ENCODE peak calls at places on chromosome 1, in eight cellular contexts. U, X, J, H, F, D, C and Y are unnamed samples.

GRCh38 chr1:246961939-246962373 is 30.2 kb upstream of the AHCTF1 start:
- DNase-seq in D (no peak), F (no peak), J (no peak), H (no peak), C (no peak), U (peak; percentile 14), X (peak; percentile 69), Y (no peak)

GRCh38 chr1:54298284-54299033 is 98.5 kb downstream of the MRPL37 start:
- DNase-seq in D (no peak), C (peak; percentile 10), X (no peak), J (no peak), U (no peak), F (no peak), H (no peak), Y (peak; percentile 33)

GRCh38 chr1:30033276-30034104 is 689.9 kb downstream of the MATN1 start:
- DNase-seq in U (no peak), D (peak; percentile 33), J (no peak), H (no peak), C (no peak), F (no peak), X (no peak), Y (no peak)

GRCh38 chr1:234467821-234468220 is 11.2 kb downstream of the TARBP1 start:
- DNase-seq in D (no peak), H (no peak), F (no peak), U (no peak), X (no peak), J (no peak), C (no peak), Y (no peak)

GRCh38 chr1:1550591-1551432 is 10.4 kb upstream of the TMEM240 start:
- DNase-seq in J (no peak), D (peak; percentile 77), C (peak; percentile 42), U (peak; percentile 61), X (no peak), F (no peak), H (no peak), Y (no peak)

GRCh38 chr1:154860154-154860870 is 9.8 kb downstream of the KCNN3 start:
- DNase-seq in F (no peak), D (no peak), X (no peak), H (no peak), U (no peak), C (no peak), J (peak; percentile 96), Y (no peak)

GRCh38 chr1:34529935-34530859 is 224.7 kb upstream of the GJB5 start:
- DNase-seq in D (no peak), C (no peak), F (no peak), X (no peak), J (no peak), U (no peak), H (no peak), Y (no peak)

GRCh38 chr1:15236226-15237145 is 10.5 kb upstream of the FHAD1 start:
- DNase-seq in C (no peak), X (no peak), U (no peak), D (peak; percentile 64), H (no peak), F (no peak), J (no peak), Y (no peak)

GRCh38 chr1:160219062-160219929 is 14.1 kb downstream of the PEA15 start:
- DNase-seq in C (peak; percentile 70), U (peak; percentile 80), D (peak; percentile 82), H (peak; percentile 10), F (peak; percentile 55), X (peak; percentile 81), J (no peak), Y (no peak)

GRCh38 chr1:26696645-26697440 is 1.0 kb downstream of the ARID1A start:
- DNase-seq in U (no peak), C (no peak), F (no peak), H (no peak), D (peak; percentile 64), X (peak; percentile 79), J (peak; percentile 72), Y (peak; percentile 87)

GRCh38 chr1:215459136-215459535 is 108.0 kb upstream of the KCTD3 start:
- DNase-seq in D (no peak), X (no peak), U (peak; percentile 12), F (no peak), H (no peak), C (no peak), J (no peak), Y (no peak)

GRCh38 chr1:209705033-209705589 is 465 bp downstream of the HSD11B1 start:
- DNase-seq in J (no peak), X (no peak), D (no peak), U (no peak), F (no peak), C (no peak), H (no peak), Y (no peak)

GRCh38 chr1:172383541-172383940 is 36.9 kb upstream of the C1orf105 start:
- DNase-seq in C (no peak), J (no peak), X (no peak), U (peak; percentile 73), H (no peak), D (no peak), F (no peak), Y (no peak)

GRCh38 chr1:168714012-168714411 is 15.0 kb downstream of the DPT start:
- DNase-seq in H (no peak), U (no peak), F (no peak), X (no peak), J (no peak), D (no peak), C (no peak), Y (no peak)

GRCh38 chr1:208455821-208456220 is 211.6 kb upstream of the PLXNA2 start:
- DNase-seq in D (no peak), U (peak; percentile 25), C (no peak), H (no peak), X (no peak), J (no peak), F (no peak), Y (no peak)

GRCh38 chr1:229070168-229070567 is 200.7 kb upstream of the RAB4A start:
- DNase-seq in H (no peak), F (no peak), C (peak; percentile 93), D (no peak), U (peak; percentile 52), J (no peak), X (peak; percentile 98), Y (peak; percentile 92)

GRCh38 chr1:7313081-7313546 is 458.0 kb upstream of the VAMP3 start:
- DNase-seq in J (no peak), U (no peak), F (no peak), X (no peak), H (no peak), D (peak; percentile 22), C (no peak), Y (no peak)

GRCh38 chr1:37765937-37766664 is 1.2 kb upstream of the EPHA10 start:
- DNase-seq in U (no peak), D (peak; percentile 62), J (peak; percentile 10), F (no peak), X (no peak), H (no peak), C (peak; percentile 22), Y (peak; percentile 57)

GRCh38 chr1:163202833-163203451 is at the start of gene RGS5:
- DNase-seq in F (no peak), H (no peak), U (peak; percentile 53), J (no peak), X (no peak), D (peak; percentile 87), C (no peak), Y (no peak)

GRCh38 chr1:174060090-174060489 is 37.9 kb upstream of the RC3H1 start:
- DNase-seq in C (no peak), U (no peak), X (no peak), D (no peak), H (no peak), J (no peak), F (no peak), Y (no peak)

GRCh38 chr1:96384611-96385010 is 337.0 kb upstream of the PTBP2 start:
- DNase-seq in D (no peak), C (no peak), U (no peak), J (no peak), F (no peak), H (no peak), X (no peak), Y (no peak)

GRCh38 chr1:228141082-228141870 is 1.2 kb downstream of the GUK1 start:
- DNase-seq in H (no peak), C (no peak), U (peak; percentile 49), X (peak; percentile 77), D (peak; percentile 36), F (no peak), J (peak; percentile 46), Y (peak; percentile 86)

GRCh38 chr1:24683713-24684162 is 40.6 kb downstream of the SRRM1 start:
- DNase-seq in U (peak; percentile 86), J (no peak), X (no peak), D (no peak), H (no peak), C (peak; percentile 85), F (peak; percentile 86), Y (no peak)

GRCh38 chr1:199959775-199960110 is 67.8 kb upstream of the NR5A2 start:
- DNase-seq in H (no peak), X (no peak), D (no peak), C (no peak), U (no peak), F (no peak), J (no peak), Y (no peak)

GRCh38 chr1:199955235-199955634 is 72.3 kb upstream of the NR5A2 start:
- DNase-seq in F (no peak), H (no peak), U (no peak), J (no peak), C (no peak), D (no peak), X (no peak), Y (no peak)

GRCh38 chr1:199959033-199959774 is 68.3 kb upstream of the NR5A2 start:
- DNase-seq in F (no peak), X (no peak), C (no peak), J (no peak), H (no peak), U (no peak), D (no peak), Y (no peak)

GRCh38 chr1:199956005-199956404 is 71.5 kb upstream of the NR5A2 start:
- DNase-seq in U (no peak), F (no peak), C (peak; percentile 43), X (no peak), D (no peak), J (no peak), H (no peak), Y (no peak)

GRCh38 chr1:199954701-199955100 is 72.8 kb upstream of the NR5A2 start:
- DNase-seq in X (no peak), D (peak; percentile 89), F (no peak), U (no peak), J (peak; percentile 74), C (peak; percentile 29), H (no peak), Y (no peak)
- TF ChIP-seq CTCF in X (no peak), D (peak; percentile 86), F (peak; percentile 13), U (peak; percentile 42), J (peak; percentile 95), C (peak; percentile 34), H (peak; percentile 77), Y (no peak)

GRCh38 chr1:179743679-179744400 is 749 bp downstream of the FAM163A start:
- DNase-seq in J (no peak), F (no peak), C (no peak), H (no peak), D (peak; percentile 80), U (no peak), X (no peak), Y (peak; percentile 65)
- H3K4me3 ChIP-seq in J (no peak overlapping the region), F (no peak overlapping the region), C (peak overlapping the region; percentile 47), H (no peak overlapping the region), D (peak overlapping the region; percentile 69), U (no peak overlapping the region), X (peak overlapping the region; percentile 26), Y (no peak overlapping the region)

GRCh38 chr1:79617777-79618176 is 611.2 kb upstream of the ADGRL4 start:
- DNase-seq in X (no peak), F (no peak), D (no peak), H (no peak), C (no peak), J (peak; percentile 13), U (no peak), Y (no peak)
- TF ChIP-seq CTCF in X (no peak), F (peak; percentile 29), D (peak; percentile 68), H (peak; percentile 18), C (no peak), J (peak; percentile 67), U (peak; percentile 38), Y (no peak)

GRCh38 chr1:153271711-153272110 is 12.2 kb downstream of the LORICRIN start:
- DNase-seq in D (no peak), C (no peak), F (no peak), J (no peak), X (no peak), U (no peak), H (no peak), Y (no peak)
- H3K4me3 ChIP-seq in D (no peak overlapping the region), C (no peak overlapping the region), F (no peak overlapping the region), J (no peak overlapping the region), X (no peak overlapping the region), U (no peak overlapping the region), H (no peak overlapping the region), Y (no peak overlapping the region)